ENCODE peak calls at places on chromosome 20, in ten cellular contexts. Y, H, R, I, X, P, D, C, Q and K are unnamed samples.

GRCh38 chr20:21670981-21671380 is 34.5 kb upstream of the PAX1 start:
- DNase-seq in Y (no peak), H (no peak), R (no peak), I (no peak), X (no peak), P (no peak), D (no peak), C (no peak), Q (no peak), K (no peak)

GRCh38 chr20:61608275-61609085 is 356.4 kb downstream of the CDH4 start:
- DNase-seq in Y (peak), H (peak), R (no peak), I (no peak), X (no peak), P (no peak), D (peak), C (no peak), Q (no peak), K (peak)

GRCh38 chr20:37777556-37777955 is 83.7 kb downstream of the CTNNBL1 start:
- DNase-seq in Y (no peak), H (no peak), R (no peak), I (no peak), X (no peak), P (no peak), D (no peak), C (no peak), Q (no peak), K (no peak)

GRCh38 chr20:50146732-50147662 is 6.5 kb downstream of the PEDS1 start:
- DNase-seq in Y (no peak), H (no peak), R (peak), I (peak), X (peak), P (no peak), D (peak), C (peak), Q (peak), K (no peak)

GRCh38 chr20:16350465-16350864 is 222.8 kb downstream of the KIF16B start:
- DNase-seq in Y (peak), H (peak), R (no peak), I (no peak), X (no peak), P (no peak), D (no peak), C (no peak), Q (no peak), K (no peak)

GRCh38 chr20:3874194-3874824 is 14.9 kb upstream of the PANK2 start:
- DNase-seq in Y (no peak), H (no peak), R (no peak), I (no peak), X (no peak), P (no peak), D (no peak), C (no peak), Q (no peak), K (no peak)

GRCh38 chr20:53294804-53295203 is 298.8 kb downstream of the ZNF217 start:
- DNase-seq in Y (no peak), H (no peak), R (no peak), I (no peak), X (no peak), P (no peak), D (no peak), C (no peak), Q (no peak), K (no peak)

GRCh38 chr20:10572853-10573252 is 100.9 kb downstream of the JAG1 start:
- DNase-seq in Y (no peak), H (no peak), R (no peak), I (no peak), X (no peak), P (no peak), D (no peak), C (no peak), Q (no peak), K (no peak)

GRCh38 chr20:25013478-25014380 is 21.2 kb upstream of the APMAP start:
- DNase-seq in Y (no peak), H (no peak), R (no peak), I (no peak), X (peak), P (no peak), D (no peak), C (no peak), Q (no peak), K (no peak)

GRCh38 chr20:57223648-57224489 is 42.6 kb downstream of the BMP7 start:
- DNase-seq in Y (peak), H (no peak), R (no peak), I (no peak), X (no peak), P (no peak), D (no peak), C (no peak), Q (no peak), K (no peak)

GRCh38 chr20:58896820-58897219 is 44.3 kb downstream of the GNAS start:
- DNase-seq in Y (no peak), H (no peak), R (no peak), I (no peak), X (no peak), P (no peak), D (no peak), C (no peak), Q (no peak), K (no peak)

GRCh38 chr20:24109537-24109936 is 121.0 kb upstream of the GGTLC1 start:
- DNase-seq in Y (no peak), H (no peak), R (no peak), I (no peak), X (no peak), P (no peak), D (no peak), C (no peak), Q (no peak), K (no peak)

GRCh38 chr20:51687071-51687470 is 81.1 kb downstream of the ATP9A start:
- DNase-seq in Y (peak), H (peak), R (no peak), I (no peak), X (no peak), P (no peak), D (no peak), C (no peak), Q (no peak), K (no peak)

GRCh38 chr20:59678286-59678685 is 73.9 kb downstream of the PHACTR3 start:
- DNase-seq in Y (peak), H (no peak), R (no peak), I (no peak), X (no peak), P (no peak), D (no peak), C (no peak), Q (no peak), K (peak)

GRCh38 chr20:57834306-57834863 is 124.6 kb upstream of the PMEPA1 start:
- DNase-seq in Y (no peak), H (no peak), R (no peak), I (no peak), X (no peak), P (no peak), D (peak), C (no peak), Q (no peak), K (no peak)

GRCh38 chr20:57620274-57620990 is at the start of gene ZBP1:
- DNase-seq in Y (no peak), H (no peak), R (peak), I (no peak), X (no peak), P (no peak), D (no peak), C (peak), Q (peak), K (no peak)

GRCh38 chr20:5569021-5569420 is 181.2 kb upstream of the SHLD1 start:
- DNase-seq in Y (peak), H (peak), R (peak), I (peak), X (peak), P (no peak), D (no peak), C (peak), Q (peak), K (no peak)

GRCh38 chr20:57877995-57878394 is 168.2 kb upstream of the PMEPA1 start:
- DNase-seq in Y (no peak), H (no peak), R (no peak), I (no peak), X (no peak), P (no peak), D (no peak), C (no peak), Q (no peak), K (no peak)

GRCh38 chr20:49832632-49833327 is 20.2 kb downstream of the SLC9A8 start:
- DNase-seq in Y (peak), H (peak), R (no peak), I (no peak), X (no peak), P (no peak), D (no peak), C (peak), Q (no peak), K (no peak)

GRCh38 chr20:63977392-63978276 is 1.8 kb downstream of the SAMD10 start:
- DNase-seq in Y (peak), H (peak), R (no peak), I (peak), X (no peak), P (peak), D (peak), C (no peak), Q (peak), K (no peak)

GRCh38 chr20:38144608-38145093 is 20.4 kb downstream of the TGM2 start:
- DNase-seq in Y (no peak), H (no peak), R (no peak), I (no peak), X (no peak), P (peak), D (no peak), C (no peak), Q (no peak), K (no peak)

GRCh38 chr20:1003920-1004697 is 2.0 kb upstream of the RSPO4 start:
- DNase-seq in Y (no peak), H (no peak), R (no peak), I (no peak), X (no peak), P (no peak), D (no peak), C (no peak), Q (no peak), K (no peak)

GRCh38 chr20:41482647-41483552 is 116.3 kb upstream of the EMILIN3 start:
- DNase-seq in Y (peak), H (peak), R (no peak), I (no peak), X (no peak), P (no peak), D (no peak), C (no peak), Q (no peak), K (no peak)

GRCh38 chr20:54179946-54180345 is 6.2 kb upstream of the CYP24A1 start:
- DNase-seq in Y (no peak), H (no peak), R (no peak), I (no peak), X (no peak), P (no peak), D (no peak), C (no peak), Q (no peak), K (no peak)

GRCh38 chr20:38798266-38798665 is 7.2 kb upstream of the PPP1R16B start:
- DNase-seq in Y (no peak), H (no peak), R (no peak), I (no peak), X (no peak), P (no peak), D (no peak), C (no peak), Q (no peak), K (no peak)

GRCh38 chr20:21936720-21937380 is 231.4 kb downstream of the PAX1 start:
- DNase-seq in Y (peak), H (no peak), R (no peak), I (no peak), X (no peak), P (no peak), D (peak), C (no peak), Q (no peak), K (no peak)

GRCh38 chr20:1061484-1062221 is 56.7 kb upstream of the PSMF1 start:
- DNase-seq in Y (no peak), H (no peak), R (no peak), I (no peak), X (no peak), P (no peak), D (no peak), C (no peak), Q (no peak), K (peak)

GRCh38 chr20:46648903-46649649 is 2.2 kb downstream of the SLC13A3 start:
- DNase-seq in Y (no peak), H (no peak), R (no peak), I (no peak), X (no peak), P (no peak), D (no peak), C (no peak), Q (no peak), K (no peak)

GRCh38 chr20:38874460-38875169 is 51.6 kb upstream of the FAM83D start:
- DNase-seq in Y (no peak), H (no peak), R (no peak), I (no peak), X (no peak), P (no peak), D (no peak), C (no peak), Q (no peak), K (no peak)

GRCh38 chr20:41889125-41889870 is 271.1 kb upstream of the CHD6 start:
- DNase-seq in Y (no peak), H (peak), R (no peak), I (no peak), X (no peak), P (no peak), D (peak), C (no peak), Q (no peak), K (no peak)

GRCh38 chr20:13022401-13023170 is 13.8 kb downstream of the SPTLC3 start:
- DNase-seq in Y (peak), H (no peak), R (no peak), I (no peak), X (no peak), P (no peak), D (no peak), C (no peak), Q (no peak), K (no peak)

GRCh38 chr20:45114465-45115385 is at the start of gene WFDC5:
- DNase-seq in Y (no peak), H (no peak), R (no peak), I (no peak), X (no peak), P (no peak), D (no peak), C (no peak), Q (no peak), K (no peak)

GRCh38 chr20:57513199-57513598 is 11.7 kb downstream of the CTCFL start:
- DNase-seq in Y (no peak), H (no peak), R (no peak), I (no peak), X (no peak), P (no peak), D (no peak), C (no peak), Q (no peak), K (no peak)

GRCh38 chr20:22607695-22608094 is 23.3 kb upstream of the FOXA2 start:
- DNase-seq in Y (no peak), H (no peak), R (no peak), I (no peak), X (no peak), P (no peak), D (no peak), C (no peak), Q (no peak), K (no peak)

GRCh38 chr20:3239026-3239866 is at the start of gene SLC4A11:
- DNase-seq in Y (peak), H (peak), R (no peak), I (peak), X (no peak), P (peak), D (peak), C (no peak), Q (no peak), K (peak)

GRCh38 chr20:11553603-11554002 is 364.1 kb upstream of the BTBD3 start:
- DNase-seq in Y (peak), H (peak), R (no peak), I (peak), X (no peak), P (no peak), D (no peak), C (no peak), Q (no peak), K (no peak)

GRCh38 chr20:64279826-64280459 is 24.4 kb downstream of the PCMTD2 start:
- DNase-seq in Y (no peak), H (no peak), R (no peak), I (no peak), X (no peak), P (peak), D (no peak), C (no peak), Q (no peak), K (no peak)

GRCh38 chr20:48581167-48581566 is 246.6 kb downstream of the PREX1 start:
- DNase-seq in Y (no peak), H (no peak), R (no peak), I (no peak), X (no peak), P (no peak), D (no peak), C (no peak), Q (no peak), K (no peak)

GRCh38 chr20:32150291-32150848 is 40.9 kb downstream of the TM9SF4 start:
- DNase-seq in Y (no peak), H (no peak), R (no peak), I (no peak), X (no peak), P (no peak), D (no peak), C (no peak), Q (no peak), K (no peak)

GRCh38 chr20:46990017-46990810 is 95.6 kb downstream of the EYA2 start:
- DNase-seq in Y (peak), H (no peak), R (no peak), I (no peak), X (no peak), P (no peak), D (no peak), C (no peak), Q (no peak), K (no peak)